ENCODE peak calls at places on chromosomes 1 and 21, in seven cellular contexts. T, Y, A, P, I, E and S are unnamed samples. For H3K36me3, the result is how much of the 10 kb centered on the place peaks cover.

GRCh38 chr1:6093611-6094010 is 47.9 kb downstream of the KCNAB2 start:
- DNase-seq in T (no peak), Y (no peak), A (no peak), P (no peak), I (no peak), E (no peak), S (no peak)

GRCh38 chr1:235657269-235657668 is 7.7 kb upstream of the GNG4 start:
- DNase-seq in T (no peak), Y (no peak), A (no peak), P (no peak), I (no peak), E (no peak), S (no peak)

GRCh38 chr1:179709841-179710329 is 33.2 kb upstream of the FAM163A start:
- DNase-seq in T (peak), Y (no peak), A (peak), P (peak), I (peak), E (peak), S (peak)

GRCh38 chr1:165531021-165531420 is 12.8 kb upstream of the LRRC52 start:
- DNase-seq in T (no peak), Y (no peak), A (no peak), P (peak), I (no peak), E (no peak), S (no peak)

GRCh38 chr21:45698493-45698947 is 55.0 kb downstream of the PCBP3 start:
- DNase-seq in T (peak), Y (peak), A (no peak), P (peak), I (peak), E (peak), S (no peak)

GRCh38 chr1:33455537-33456301 is 16.7 kb upstream of the ZSCAN20 start:
- DNase-seq in T (peak), Y (peak), A (peak), P (peak), I (peak), E (no peak), S (peak)

GRCh38 chr21:42172596-42173483 is 46.1 kb upstream of the ABCG1 start:
- DNase-seq in T (no peak), Y (no peak), A (no peak), P (no peak), I (no peak), E (no peak), S (no peak)

GRCh38 chr1:190179817-190180216 is 297.8 kb downstream of the BRINP3 start:
- DNase-seq in T (peak), Y (peak), A (no peak), P (no peak), I (no peak), E (no peak), S (no peak)

GRCh38 chr1:85200367-85200869 is 398 bp downstream of the SYDE2 start:
- DNase-seq in T (no peak), Y (no peak), A (no peak), P (peak), I (peak), E (no peak), S (no peak)

GRCh38 chr1:64295136-64295535 is 91.7 kb downstream of the UBE2U start:
- DNase-seq in T (no peak), Y (peak), A (no peak), P (no peak), I (no peak), E (no peak), S (no peak)

GRCh38 chr1:925532-926421 is 2.1 kb downstream of the SAMD11 start:
- DNase-seq in T (peak), Y (no peak), A (no peak), P (no peak), I (no peak), E (peak), S (no peak)

GRCh38 chr1:241611063-241611462 is 29.1 kb downstream of the CHML start:
- DNase-seq in T (peak), Y (peak), A (peak), P (no peak), I (peak), E (no peak), S (peak)

GRCh38 chr1:39900662-39901485 is 843 bp downstream of the MYCL start:
- DNase-seq in T (peak), Y (peak), A (no peak), P (no peak), I (peak), E (no peak), S (peak)

GRCh38 chr1:64505944-64506658 is 36.2 kb downstream of the CACHD1 start:
- DNase-seq in T (no peak), Y (peak), A (no peak), P (no peak), I (peak), E (peak), S (peak)

GRCh38 chr1:155003227-155003765 is 694 bp downstream of the ZBTB7B start:
- DNase-seq in T (peak), Y (peak), A (peak), P (no peak), I (no peak), E (peak), S (peak)

GRCh38 chr21:28971171-28971570 is 21.5 kb downstream of the LTN1 start:
- DNase-seq in T (no peak), Y (no peak), A (no peak), P (no peak), I (no peak), E (no peak), S (no peak)

GRCh38 chr21:35512321-35512720 is 463.2 kb upstream of the RUNX1 start:
- DNase-seq in T (no peak), Y (no peak), A (no peak), P (no peak), I (no peak), E (no peak), S (no peak)

GRCh38 chr1:48229309-48229708 is 6.8 kb downstream of the SLC5A9 start:
- DNase-seq in T (no peak), Y (no peak), A (no peak), P (no peak), I (no peak), E (no peak), S (no peak)

GRCh38 chr1:242523968-242524570 is 428 bp downstream of the PLD5 start:
- DNase-seq in T (peak), Y (peak), A (no peak), P (no peak), I (peak), E (peak), S (peak)

DNA sequence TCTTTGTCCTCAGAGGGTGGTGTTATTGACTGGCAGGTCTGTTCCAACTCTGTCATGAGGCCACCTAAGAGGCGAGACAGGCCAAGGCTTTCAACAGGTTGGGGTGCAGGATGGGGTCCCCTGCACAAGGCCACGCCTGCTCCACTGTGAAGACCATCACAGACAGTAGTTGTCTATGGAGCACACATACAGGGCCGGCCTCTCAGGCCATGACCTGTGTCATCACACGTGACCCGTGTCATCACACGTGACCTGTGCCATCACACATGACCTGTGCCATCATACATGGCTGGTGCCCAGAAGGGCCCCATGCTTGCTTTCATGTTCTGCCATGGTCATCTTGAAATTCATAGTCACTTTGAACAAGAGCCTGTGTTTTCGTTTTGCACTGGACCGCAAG is 91.9 kb downstream of the ARHGEF10L start:
- DNase-seq in T (no peak), Y (no peak), A (no peak), P (no peak), I (no peak), E (no peak), S (no peak)
- H3K36me3 ChIP-seq in T (under half), Y (under half), A (under half), P (under half), I (under half), E (under half), S (under half)

DNA sequence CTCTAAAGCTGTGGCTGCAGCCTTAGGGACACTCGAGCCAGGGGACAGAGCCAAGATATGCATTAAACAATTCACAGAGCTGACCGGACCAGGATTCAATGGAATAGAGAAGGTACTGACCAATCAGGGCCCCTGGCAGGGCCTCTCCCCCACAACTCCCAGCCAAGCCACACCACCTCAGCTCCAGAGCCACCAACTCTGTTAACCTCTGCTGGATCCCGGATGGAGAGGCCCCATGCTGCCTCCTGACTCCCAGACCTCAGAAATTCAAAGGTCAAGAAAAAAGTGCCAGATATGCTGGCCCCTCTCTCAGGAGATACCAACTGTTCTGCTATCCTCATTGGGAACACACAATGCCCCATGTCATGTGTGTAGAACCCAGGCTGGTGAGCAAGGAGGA is 62.1 kb downstream of the CD46 start:
- DNase-seq in T (no peak), Y (no peak), A (no peak), P (no peak), I (no peak), E (no peak), S (no peak)
- H3K36me3 ChIP-seq in T (under half), Y (under half), A (under half), P (under half), I (under half), E (under half), S (half or more)

GRCh38 chr1:220251272-220251671 is 21.0 kb downstream of the RAB3GAP2 start:
- DNase-seq in T (no peak), Y (no peak), A (no peak), P (no peak), I (no peak), E (no peak), S (no peak)

GRCh38 chr1:220243947-220244346 is 28.3 kb downstream of the RAB3GAP2 start:
- DNase-seq in T (no peak), Y (no peak), A (no peak), P (no peak), I (no peak), E (no peak), S (no peak)

GRCh38 chr1:220255204-220255603 is 17.0 kb downstream of the RAB3GAP2 start:
- DNase-seq in T (no peak), Y (no peak), A (no peak), P (no peak), I (no peak), E (no peak), S (no peak)

DNA sequence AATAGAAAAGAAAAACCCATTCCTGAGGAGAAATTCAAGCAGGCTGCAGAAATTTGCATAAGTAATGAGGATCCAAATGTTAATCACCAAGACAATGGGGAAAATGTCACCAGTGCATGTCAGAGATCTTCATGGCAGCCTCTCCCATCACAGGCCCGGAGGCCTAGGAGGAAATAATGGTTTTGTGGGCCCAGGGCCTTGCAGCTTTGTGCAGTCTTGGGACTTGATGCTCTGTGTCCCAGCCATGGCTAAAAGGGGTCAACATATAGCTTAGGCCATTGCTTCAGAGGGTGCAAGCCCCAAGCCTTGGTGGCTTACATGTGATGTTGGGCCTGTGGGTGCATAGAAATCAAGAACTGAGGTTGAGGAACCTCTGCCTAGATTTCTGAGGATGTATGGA is 22.7 kb downstream of the RAB3GAP2 start:
- DNase-seq in T (no peak), Y (no peak), A (no peak), P (no peak), I (no peak), E (no peak), S (no peak)
- H3K36me3 ChIP-seq in T (under half), Y (half or more), A (half or more), P (under half), I (under half), E (under half), S (under half)

DNA sequence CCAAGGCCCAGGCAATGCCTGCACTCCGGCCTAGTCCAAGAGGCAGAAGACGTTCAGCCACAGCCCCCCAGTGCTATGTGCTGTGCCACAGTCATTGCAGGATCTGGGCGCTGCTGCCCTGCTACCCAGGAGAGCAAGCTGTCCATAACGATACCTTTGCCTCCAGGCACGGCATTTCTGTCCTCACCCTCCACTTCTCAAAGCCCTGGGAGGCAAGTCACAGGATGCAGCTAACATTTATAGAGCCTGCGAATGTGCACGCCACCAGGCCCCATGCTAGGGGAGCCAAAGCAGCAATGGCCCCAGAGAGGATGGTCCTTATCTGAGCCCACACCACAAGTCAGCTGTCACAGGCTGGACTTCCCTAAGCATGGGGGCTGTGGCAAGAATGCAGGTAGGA is 13.8 kb downstream of the LRP8 start:
- DNase-seq in T (no peak), Y (no peak), A (no peak), P (no peak), I (no peak), E (no peak), S (no peak)
- H3K36me3 ChIP-seq in T (under half), Y (under half), A (half or more), P (under half), I (under half), E (under half), S (under half)

GRCh38 chr1:201964266-201964665 is 9.0 kb downstream of the TIMM17A start:
- DNase-seq in T (no peak), Y (no peak), A (no peak), P (no peak), I (no peak), E (no peak), S (no peak)
- H3K36me3 ChIP-seq in T (half or more), Y (under half), A (half or more), P (half or more), I (under half), E (under half), S (under half)

GRCh38 chr1:16120411-16120810 is 35.5 kb downstream of the EPHA2 start:
- DNase-seq in T (no peak), Y (peak), A (no peak), P (no peak), I (no peak), E (no peak), S (no peak)

GRCh38 chr1:16122361-16122881 is 33.4 kb downstream of the EPHA2 start:
- DNase-seq in T (peak), Y (peak), A (no peak), P (no peak), I (no peak), E (no peak), S (no peak)

GRCh38 chr1:16119926-16120325 is 35.9 kb downstream of the EPHA2 start:
- DNase-seq in T (no peak), Y (peak), A (no peak), P (no peak), I (no peak), E (no peak), S (no peak)

GRCh38 chr1:16119504-16119903 is 36.4 kb downstream of the EPHA2 start:
- DNase-seq in T (no peak), Y (no peak), A (no peak), P (no peak), I (no peak), E (no peak), S (no peak)

DNA sequence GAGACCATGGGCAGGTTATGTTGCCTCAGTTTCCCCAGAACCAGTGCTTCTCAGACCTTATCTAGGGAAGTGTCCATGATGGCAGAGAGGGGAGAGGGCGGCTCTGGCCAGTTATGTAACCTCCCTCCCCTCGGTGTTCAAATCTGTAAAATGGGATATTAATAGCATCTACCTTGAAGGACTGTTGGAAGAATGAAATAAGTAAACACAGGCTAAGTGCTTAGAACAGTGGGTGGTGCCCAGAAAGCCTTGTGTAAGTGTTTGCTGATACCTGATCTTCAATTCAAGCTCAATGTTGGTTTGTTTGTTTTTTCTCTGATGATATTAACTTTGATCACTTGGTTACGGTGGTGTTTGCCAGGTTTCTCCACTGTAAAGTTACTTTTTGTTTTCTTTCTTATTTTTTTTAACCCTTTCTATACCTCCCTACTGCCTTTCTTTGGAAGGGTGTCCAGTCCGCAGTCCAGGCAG is 34.9 kb downstream of the EPHA2 start:
- DNase-seq in T (no peak), Y (peak), A (no peak), P (no peak), I (no peak), E (no peak), S (no peak)
- H3K36me3 ChIP-seq in T (under half), Y (under half), A (under half), P (under half), I (under half), E (under half), S (under half)

GRCh38 chr21:40373760-40374159 is 473.2 kb downstream of the DSCAM start:
- DNase-seq in T (no peak), Y (no peak), A (no peak), P (no peak), I (peak), E (no peak), S (no peak)
- H3K36me3 ChIP-seq in T (under half), Y (under half), A (under half), P (under half), I (under half), E (under half), S (under half)

DNA sequence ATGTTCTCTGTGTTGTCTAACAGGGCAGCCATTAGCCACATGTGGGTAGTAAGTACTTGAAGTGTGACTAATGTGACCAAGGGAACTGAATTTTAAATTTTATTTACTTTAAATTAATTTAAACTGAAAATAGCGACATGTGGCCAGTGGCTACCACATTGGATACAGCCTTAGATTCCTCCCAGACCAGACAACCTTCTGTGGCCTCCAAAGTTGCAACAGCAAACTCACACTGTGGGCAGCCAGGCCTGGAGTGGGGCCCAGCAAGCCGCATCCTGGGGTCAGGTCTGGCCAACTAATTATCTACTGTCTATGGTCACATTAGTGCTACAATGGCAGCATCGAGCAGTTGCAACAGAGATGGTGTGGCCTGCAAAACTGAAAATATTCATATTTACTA is 11.7 kb downstream of the EIF2D start:
- DNase-seq in T (peak), Y (no peak), A (no peak), P (no peak), I (no peak), E (no peak), S (no peak)
- H3K36me3 ChIP-seq in T (under half), Y (half or more), A (half or more), P (half or more), I (under half), E (under half), S (under half)